ENCODE peak calls at places on chromosome 1, in six cellular contexts. Q is HepG2, H is H1, D is K562, V is GM12878, K is GM12891. E is an unnamed sample.
A peak's percentile ranks its signal among the peaks of the same experiment; 100 is the strongest.

GRCh38 chr1:35881850-35882273 is 1.1 kb upstream of the AGO1 start:
- DNase-seq in Q (no peak), H (no peak), D (peak; percentile 65), V (no peak), K (no peak), E (no peak)

GRCh38 chr1:172960454-172961208 is 90.1 kb downstream of the TNFSF18 start:
- DNase-seq in Q (no peak), H (no peak), D (peak; percentile 17), V (no peak), K (no peak), E (no peak)

GRCh38 chr1:87330201-87330953 is 1.7 kb downstream of the LMO4 start:
- DNase-seq in Q (no peak), H (peak; percentile 56), D (peak; percentile 43), V (no peak), K (no peak), E (no peak)

GRCh38 chr1:41240806-41241747 is 1.0 kb downstream of the SCMH1 start:
- DNase-seq in Q (peak; percentile 37), H (peak; percentile 76), D (peak; percentile 60), V (no peak), K (peak; percentile 63), E (peak; percentile 48)

GRCh38 chr1:110927484-110928075 is 36.1 kb downstream of the LRIF1 start:
- DNase-seq in Q (no peak), H (no peak), D (peak; percentile 19), V (no peak), K (no peak), E (no peak)

GRCh38 chr1:168320805-168321577 is 40.3 kb downstream of the TBX19 start:
- DNase-seq in Q (peak; percentile 23), H (no peak), D (peak; percentile 73), V (no peak), K (no peak), E (no peak)

GRCh38 chr1:109635862-109636200 is 16.2 kb downstream of the AMPD2 start:
- DNase-seq in Q (no peak), H (no peak), D (no peak), V (no peak), K (no peak), E (no peak)

GRCh38 chr1:198492872-198493271 is 47.6 kb downstream of the ATP6V1G3 start:
- DNase-seq in Q (no peak), H (no peak), D (no peak), V (no peak), K (no peak), E (no peak)

GRCh38 chr1:153770812-153771211 is 4.4 kb upstream of the SLC27A3 start:
- DNase-seq in Q (no peak), H (no peak), D (no peak), V (no peak), K (no peak), E (no peak)

GRCh38 chr1:39590546-39590945 is 14.0 kb upstream of the PABPC4 start:
- DNase-seq in Q (no peak), H (no peak), D (no peak), V (no peak), K (no peak), E (no peak)

GRCh38 chr1:233331676-233332519 is 4.4 kb downstream of the MAP3K21 start:
- DNase-seq in Q (no peak), H (no peak), D (no peak), V (no peak), K (no peak), E (no peak)

GRCh38 chr1:20216574-20216973 is 30.3 kb upstream of the PLA2G2C start:
- DNase-seq in Q (peak; percentile 7), H (no peak), D (peak; percentile 45), V (no peak), K (peak; percentile 39), E (peak; percentile 29)

GRCh38 chr1:151520359-151520758 is 9.2 kb downstream of the CGN start:
- DNase-seq in Q (no peak), H (no peak), D (no peak), V (no peak), K (no peak), E (no peak)

DNA sequence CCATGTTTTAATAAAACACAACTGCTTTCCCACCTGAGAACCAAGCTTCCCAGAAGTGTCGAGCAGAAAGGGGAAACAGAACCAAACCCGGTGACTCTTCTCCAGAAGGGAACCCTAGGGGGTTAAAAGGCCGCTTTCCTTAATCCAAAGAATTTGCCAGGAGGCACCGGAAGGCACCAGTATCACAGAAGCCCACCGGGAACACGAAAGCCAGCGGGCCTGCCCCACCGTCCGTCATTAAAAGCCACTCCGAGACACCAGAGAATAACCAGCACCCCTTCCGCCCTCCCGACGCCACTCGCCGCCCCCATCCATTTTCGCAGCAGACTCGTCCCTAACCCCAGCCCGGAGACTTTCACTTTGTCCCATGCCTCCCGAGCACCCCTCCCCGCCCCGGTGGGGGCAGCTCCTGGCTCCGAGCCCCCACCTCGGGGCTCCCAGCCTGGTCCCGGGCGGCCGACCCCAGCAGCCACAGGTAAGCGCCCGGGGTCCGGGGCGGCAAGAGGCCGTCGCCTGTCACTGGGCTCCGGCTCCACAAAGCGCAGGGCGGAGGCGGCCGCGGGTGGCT is 105.3 kb downstream of the SLC45A1 start:
- DNase-seq in Q (no peak), H (peak; percentile 65), D (peak; percentile 53), V (no peak), K (peak; percentile 31), E (no peak)
- TF ChIP-seq POLR2A in Q (no peak), H (no peak), D (no peak), V (no peak), K (no peak), E (no peak)

GRCh38 chr1:162633327-162633762 is 1.1 kb downstream of the DDR2 start:
- DNase-seq in Q (no peak), H (no peak), D (no peak), V (peak; percentile 64), K (no peak), E (no peak)
- TF ChIP-seq POLR2AphosphoS5 in Q (no peak), H (no peak), D (no peak), V (peak; percentile 48), K (no peak), E (no peak)

GRCh38 chr1:244207042-244207934 is 156.2 kb downstream of the ZBTB18 start:
- DNase-seq in Q (no peak), H (no peak), D (no peak), V (no peak), K (no peak), E (no peak)
- TF ChIP-seq TAF1 in Q (no peak), H (no peak), D (no peak), V (no peak), K (no peak), E (no peak)

DNA sequence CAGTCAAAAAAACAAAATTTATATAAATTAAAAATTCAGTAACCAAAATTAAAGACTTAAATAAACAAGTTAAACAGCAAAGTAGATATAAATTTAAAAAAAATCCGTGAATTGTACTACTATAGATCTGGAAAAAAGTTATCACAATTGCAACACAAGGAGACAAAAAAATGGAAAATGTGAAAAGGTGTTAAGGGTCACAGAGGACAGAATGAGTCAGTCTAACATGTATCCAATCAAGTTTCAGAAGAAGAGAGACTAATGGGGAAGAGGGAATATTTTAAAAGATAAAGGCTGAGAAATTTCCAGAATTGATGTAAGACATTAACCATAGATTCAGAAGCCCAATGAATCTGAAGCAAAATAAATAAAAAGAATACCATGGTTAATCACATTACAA is 46.0 kb downstream of the USP24 start:
- DNase-seq in Q (no peak), H (no peak), D (no peak), V (no peak), K (no peak), E (no peak)
- TF ChIP-seq POLR2A in Q (no peak), H (no peak), D (no peak), V (no peak), K (no peak), E (no peak)

GRCh38 chr1:8598060-8598724 is 219.2 kb downstream of the RERE start:
- DNase-seq in Q (peak; percentile 6), H (no peak), D (no peak), V (no peak), K (no peak), E (no peak)
- TF ChIP-seq POLR2AphosphoS5 in Q (no peak), H (no peak), D (no peak), V (no peak), K (no peak), E (no peak)

DNA sequence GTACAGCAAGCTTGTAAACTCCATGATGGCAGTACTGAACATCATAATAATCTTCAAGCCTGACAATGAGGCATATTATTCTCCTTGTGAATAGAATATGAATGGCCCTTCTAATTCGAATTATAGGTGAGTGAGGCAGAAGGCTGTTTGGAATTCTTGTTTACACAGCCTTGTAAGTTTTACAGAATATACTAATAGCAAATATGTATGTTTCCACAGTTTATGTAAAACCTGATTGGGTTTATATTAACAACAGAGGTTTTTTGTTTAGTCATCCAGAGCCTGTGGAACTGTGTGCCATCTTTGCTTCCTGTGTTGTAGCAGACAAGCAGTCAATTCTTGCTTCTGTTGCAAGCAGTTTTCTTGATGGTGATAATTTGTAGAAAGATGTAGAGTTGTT is 8.0 kb downstream of the OSBPL9 start:
- DNase-seq in Q (no peak), H (no peak), D (no peak), V (no peak), K (no peak), E (no peak)
- TF ChIP-seq TAF1 in Q (no peak), H (no peak), D (no peak), V (no peak), K (no peak), E (no peak)

DNA sequence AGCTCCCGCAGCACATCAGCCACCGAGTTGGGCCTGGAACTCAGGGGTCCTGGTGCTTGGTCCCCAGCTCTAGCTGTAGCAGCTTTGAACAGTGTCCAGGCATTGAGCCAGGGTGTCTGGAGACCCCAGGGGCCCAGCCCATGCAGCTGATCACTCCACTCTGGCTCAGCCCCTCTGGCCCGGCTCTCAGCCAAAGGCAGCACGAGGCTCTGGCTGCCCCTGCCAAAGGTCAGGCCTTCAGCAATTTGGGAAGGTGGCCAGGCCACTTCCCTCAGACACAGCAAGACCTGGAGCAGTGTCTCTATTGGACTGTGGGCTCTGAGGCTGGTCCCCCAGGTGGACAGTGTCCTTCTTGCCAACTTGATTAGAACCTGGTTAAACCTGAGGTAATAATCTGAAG is 34.4 kb upstream of the RNF19B start:
- DNase-seq in Q (no peak), H (no peak), D (no peak), V (no peak), K (no peak), E (no peak)
- TF ChIP-seq POLR2A in Q (no peak), H (no peak), D (no peak), V (no peak), K (no peak), E (no peak)

DNA sequence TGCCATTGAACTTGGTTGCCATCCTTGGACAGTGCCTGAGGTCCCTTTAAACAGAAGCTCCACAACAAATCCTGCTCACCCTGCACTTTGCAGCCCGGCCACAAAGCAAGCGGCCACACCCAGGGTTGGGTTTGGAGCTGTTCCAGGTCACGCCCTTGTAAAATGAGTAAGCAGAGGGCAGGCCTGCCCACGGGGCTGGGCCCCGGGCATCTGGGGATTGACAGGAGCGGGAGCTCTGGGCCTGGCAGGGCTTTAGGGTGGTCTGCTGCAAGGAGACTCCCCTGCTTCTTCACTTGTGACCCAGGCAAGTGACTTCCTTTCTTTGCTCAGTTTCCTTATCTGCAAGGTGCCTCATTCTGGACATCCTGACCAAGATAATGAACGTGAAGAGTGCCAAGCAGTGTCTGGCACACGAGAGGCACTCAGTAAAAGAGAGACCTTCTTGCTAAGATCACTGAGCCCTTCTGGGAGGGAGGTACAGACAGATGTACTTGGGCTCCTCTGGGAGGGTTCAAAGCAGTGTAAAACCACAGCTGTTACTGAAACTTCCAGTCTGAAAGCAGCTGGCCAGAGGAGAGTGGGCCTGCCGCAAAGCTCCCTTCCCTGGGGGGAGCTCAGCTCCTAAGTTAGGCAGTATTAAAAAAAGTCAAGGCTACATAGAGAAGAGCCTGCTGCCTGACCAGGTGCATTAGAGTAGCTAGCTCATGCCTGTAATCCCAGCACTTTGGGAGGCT is 2.6 kb downstream of the E2F2 start:
- DNase-seq in Q (peak; percentile 85), H (no peak), D (peak; percentile 88), V (peak; percentile 76), K (no peak), E (peak; percentile 63)
- TF ChIP-seq POLR2AphosphoS5 in Q (no peak), H (no peak), D (peak; percentile 33), V (no peak), K (no peak), E (no peak)

E was measured in GM12892.